ENCODE peak calls at places on chromosome 4, in ten cellular contexts. E, O, P, Z, H, K, N, W, Y and C are unnamed samples.

GRCh38 chr4:75919914-75920313 is 17.7 kb upstream of the PPEF2 start:
- DNase-seq in E (no peak), Z (no peak), O (peak; percentile 27), N (peak; percentile 20), H (no peak), W (no peak), K (no peak), Y (peak; percentile 47), P (no peak), C (no peak)

GRCh38 chr4:22695917-22696316 is 3.2 kb downstream of the GBA3 start:
- DNase-seq in W (no peak), H (no peak), Y (no peak), K (no peak), P (no peak), E (no peak), Z (no peak), N (no peak), O (no peak), C (no peak)

GRCh38 chr4:152784490-152785195 is 4.9 kb downstream of the ARFIP1 start:
- DNase-seq in Y (no peak), N (peak; percentile 40), K (no peak), W (no peak), P (no peak), H (no peak), O (peak; percentile 87), E (no peak), Z (no peak), C (peak; percentile 75)

GRCh38 chr4:53780736-53781400 is 189.6 kb upstream of the LNX1 start:
- DNase-seq in Y (no peak), O (peak; percentile 70), H (no peak), P (no peak), N (peak; percentile 67), E (no peak), K (no peak), Z (no peak), W (peak; percentile 53), C (no peak)

GRCh38 chr4:19947349-19947748 is 304.4 kb upstream of the SLIT2 start:
- DNase-seq in Y (no peak), Z (no peak), P (no peak), H (no peak), E (no peak), O (peak; percentile 85), K (no peak), W (no peak), N (peak; percentile 74), C (no peak)

GRCh38 chr4:7711330-7711963 is 228.2 kb downstream of the AFAP1 start:
- DNase-seq in K (no peak), Z (no peak), O (no peak), H (no peak), Y (no peak), E (no peak), P (no peak), W (no peak), N (no peak), C (no peak)

GRCh38 chr4:7134737-7135388 is 57.5 kb upstream of the SORCS2 start:
- DNase-seq in Y (peak; percentile 45), P (no peak), W (no peak), O (peak; percentile 88), E (no peak), Z (no peak), K (no peak), N (peak; percentile 84), H (no peak), C (no peak)

GRCh38 chr4:145719752-145720624 is 40.0 kb downstream of the C4orf51 start:
- DNase-seq in Z (no peak), O (no peak), K (no peak), H (no peak), W (no peak), E (no peak), P (no peak), N (no peak), Y (no peak), C (no peak)

GRCh38 chr4:27198971-27199370 is 338.3 kb downstream of the STIM2 start:
- DNase-seq in H (no peak), K (no peak), E (no peak), Y (no peak), O (no peak), Z (no peak), P (no peak), W (no peak), N (no peak), C (no peak)

GRCh38 chr4:155025762-155026457 is 182.5 kb upstream of the NPY2R start:
- DNase-seq in W (no peak), K (no peak), Z (peak; percentile 71), Y (peak; percentile 26), N (no peak), E (no peak), H (peak; percentile 53), O (peak; percentile 81), P (peak; percentile 54), C (peak; percentile 46)
- TF ChIP-seq CTCF in W (no peak), K (no peak), Z (peak; percentile 78), Y (no peak), N (peak; percentile 19), E (peak; percentile 21), H (peak; percentile 55), O (peak; percentile 72), P (peak; percentile 57), C (peak; percentile 53)

DNA sequence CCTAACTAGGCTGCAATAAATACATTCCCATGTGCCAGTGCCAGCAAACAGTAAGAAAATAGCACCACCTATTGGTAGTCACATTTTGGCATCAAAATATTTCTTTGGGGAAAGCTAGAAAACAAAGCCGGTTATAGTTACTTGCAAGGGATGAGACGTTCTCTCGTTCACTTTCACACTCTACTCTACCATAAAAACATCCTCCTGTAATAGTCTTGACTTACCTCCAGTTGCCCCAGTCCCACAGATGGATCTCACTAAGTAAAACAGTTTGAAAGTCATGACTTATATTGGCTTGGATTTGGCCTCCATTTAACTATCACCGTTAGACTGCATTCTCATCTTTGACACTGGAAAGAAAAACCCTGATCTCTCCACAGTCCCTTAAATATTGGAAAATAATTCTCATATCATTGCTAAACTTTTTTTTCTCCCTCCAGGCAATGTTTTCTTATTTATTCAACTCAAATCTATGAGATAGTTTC is 9.7 kb downstream of the BMP3 start:
- DNase-seq in N (peak; percentile 35), W (no peak), O (peak; percentile 49), Z (peak; percentile 20), H (no peak), K (no peak), P (peak; percentile 45), Y (no peak), E (no peak), C (no peak)
- TF ChIP-seq CTCF in N (peak; percentile 81), W (peak; percentile 69), O (peak; percentile 56), Z (peak; percentile 83), H (peak; percentile 74), K (peak; percentile 45), P (peak; percentile 71), Y (peak; percentile 39), E (peak; percentile 73), C (peak; percentile 72)

DNA sequence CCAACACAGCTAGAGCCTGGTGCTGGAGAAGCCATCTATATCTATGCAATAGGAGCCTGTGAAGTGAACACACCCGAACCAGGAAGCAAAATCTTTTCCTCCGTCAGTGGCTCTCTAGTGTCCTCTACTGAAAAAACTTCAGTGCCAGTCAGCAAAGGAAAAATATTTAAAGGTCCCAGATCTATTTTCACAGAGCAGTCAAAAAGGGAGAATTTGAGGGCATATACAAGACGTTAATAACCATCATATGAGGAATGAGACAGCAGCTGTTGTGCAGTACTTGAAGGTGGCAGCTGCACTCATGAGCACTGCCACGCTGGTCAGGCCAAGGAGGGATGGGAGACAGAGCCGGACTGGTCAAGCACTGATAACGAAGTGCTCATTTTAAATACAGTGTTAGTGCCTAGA is 14.4 kb downstream of the MCUB start:
- DNase-seq in H (no peak), E (peak; percentile 38), P (no peak), Y (no peak), K (no peak), O (peak; percentile 39), N (no peak), Z (no peak), W (no peak), C (no peak)
- TF ChIP-seq CTCF in H (no peak), E (no peak), P (no peak), Y (peak; percentile 28), K (no peak), O (peak; percentile 32), N (no peak), Z (no peak), W (no peak), C (peak; percentile 38)

GRCh38 chr4:124483043-124483906 is 229.3 kb downstream of the ANKRD50 start:
- DNase-seq in Z (no peak), H (no peak), N (peak; percentile 21), Y (no peak), O (peak; percentile 22), P (no peak), E (no peak), K (no peak), W (no peak), C (peak; percentile 70)

GRCh38 chr4:124484008-124484407 is 228.5 kb downstream of the ANKRD50 start:
- DNase-seq in Y (no peak), K (no peak), W (no peak), N (no peak), E (no peak), P (no peak), Z (no peak), O (no peak), H (no peak), C (no peak)

GRCh38 chr4:124484940-124485339 is 227.6 kb downstream of the ANKRD50 start:
- DNase-seq in E (no peak), O (no peak), N (no peak), K (no peak), H (no peak), P (no peak), W (no peak), Y (no peak), Z (no peak), C (no peak)

GRCh38 chr4:124481123-124481522 is 231.4 kb downstream of the ANKRD50 start:
- DNase-seq in N (no peak), Z (no peak), W (no peak), K (no peak), Y (no peak), H (no peak), P (no peak), E (no peak), O (no peak), C (no peak)

DNA sequence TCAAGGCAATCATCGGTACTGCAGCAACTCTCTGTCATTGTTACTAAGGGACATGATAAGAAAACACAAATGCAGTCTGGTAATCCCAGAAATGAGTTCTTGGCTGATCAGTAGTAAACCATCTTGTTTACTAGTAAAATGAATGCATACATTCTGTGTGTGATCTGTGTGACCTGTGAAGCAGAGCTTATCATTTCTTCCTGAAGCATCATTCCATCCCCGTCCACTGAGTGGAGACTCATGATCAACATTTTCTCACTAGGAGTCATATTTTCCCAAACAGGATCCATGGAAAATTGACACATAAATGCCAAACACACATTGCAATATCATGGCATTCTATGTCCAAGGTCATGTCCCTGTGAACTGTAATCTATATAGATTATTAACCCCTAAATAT is 226.1 kb downstream of the ANKRD50 start:
- DNase-seq in O (no peak), N (no peak), Y (no peak), E (no peak), K (no peak), P (no peak), W (no peak), H (no peak), Z (no peak), C (no peak)
- TF ChIP-seq CTCF in O (no peak), N (no peak), Y (no peak), E (no peak), K (no peak), P (no peak), W (no peak), H (no peak), Z (no peak), C (no peak)